ENCODE peak calls at places on chromosomes 16 and 17, in five cellular contexts. Y, G, L, I and Z are unnamed samples.

GRCh38 chr17:49201481-49201927 is 8.9 kb downstream of the GNGT2 start:
- DNase-seq in Y (no peak), G (no peak), I (no peak), L (no peak), Z (no peak)

GRCh38 chr17:41455236-41455635 is 11.9 kb downstream of the KRT32 start:
- DNase-seq in G (no peak), L (no peak), Y (no peak), I (no peak), Z (no peak)

GRCh38 chr17:1592751-1593629 is 30.4 kb upstream of the PITPNA start:
- DNase-seq in Y (peak), I (no peak), L (no peak), G (no peak), Z (no peak)

GRCh38 chr17:81998719-81999438 is 21.4 kb downstream of the ASPSCR1 start:
- DNase-seq in L (no peak), I (no peak), G (no peak), Y (no peak), Z (no peak)

GRCh38 chr16:12573730-12574383 is 229.8 kb downstream of the CPPED1 start:
- DNase-seq in G (peak), I (peak), L (peak), Y (no peak), Z (peak)

GRCh38 chr17:37713624-37714023 is 31.2 kb downstream of the HNF1B start:
- DNase-seq in G (no peak), I (no peak), L (no peak), Y (no peak), Z (no peak)

GRCh38 chr16:70730944-70731343 is 45.1 kb upstream of the MTSS2 start:
- DNase-seq in G (no peak), Y (no peak), I (no peak), L (no peak), Z (no peak)

GRCh38 chr17:1005361-1005946 is 8.5 kb downstream of the TIMM22 start:
- DNase-seq in I (peak), G (no peak), Y (no peak), L (no peak), Z (no peak)

GRCh38 chr17:48241131-48241591 is 133.6 kb downstream of the SNX11 start:
- DNase-seq in G (peak), I (no peak), L (no peak), Y (peak), Z (no peak)

GRCh38 chr17:15510361-15510760 is 42.9 kb upstream of the CDRT4 start:
- DNase-seq in Y (no peak), L (no peak), G (peak), I (no peak), Z (no peak)

GRCh38 chr16:85395207-85395912 is 217.8 kb upstream of the GSE1 start:
- DNase-seq in I (peak), Y (peak), G (peak), L (no peak), Z (peak)

GRCh38 chr16:84175351-84176081 is 11.3 kb downstream of the TAF1C start:
- DNase-seq in L (peak), I (peak), G (no peak), Y (peak), Z (peak)

GRCh38 chr16:9092963-9093477 is 1.6 kb downstream of the HAPSTR1 start:
- DNase-seq in Y (no peak), L (no peak), G (no peak), I (peak), Z (no peak)

GRCh38 chr17:53570731-53571130 is 252.0 kb upstream of the KIF2B start:
- DNase-seq in Y (no peak), G (no peak), L (no peak), I (no peak), Z (peak)

GRCh38 chr17:57257213-57257873 is 1.0 kb downstream of the MSI2 start:
- DNase-seq in L (no peak), I (peak), Y (no peak), G (no peak), Z (no peak)

GRCh38 chr17:13581925-13582324 is 19.8 kb downstream of the HS3ST3A1 start:
- DNase-seq in G (no peak), L (no peak), Y (no peak), I (no peak), Z (no peak)

GRCh38 chr17:34285304-34285792 is at the start of gene CCL11:
- DNase-seq in G (no peak), Y (no peak), L (no peak), I (no peak), Z (no peak)

GRCh38 chr16:10871157-10871991 is 5.6 kb upstream of the CIITA start:
- DNase-seq in G (peak), I (no peak), Y (peak), L (no peak), Z (peak)

GRCh38 chr16:31871510-31871909 is 2.1 kb upstream of the ZNF267 start:
- DNase-seq in L (no peak), I (no peak), G (no peak), Y (no peak), Z (no peak)

GRCh38 chr17:66989579-66989978 is 25.1 kb downstream of the CACNG4 start:
- DNase-seq in G (no peak), I (no peak), L (no peak), Y (no peak), Z (no peak)
- TF ChIP-seq JUND in G (no peak), I (no peak), L (no peak), Y (no peak), Z (no peak)

DNA sequence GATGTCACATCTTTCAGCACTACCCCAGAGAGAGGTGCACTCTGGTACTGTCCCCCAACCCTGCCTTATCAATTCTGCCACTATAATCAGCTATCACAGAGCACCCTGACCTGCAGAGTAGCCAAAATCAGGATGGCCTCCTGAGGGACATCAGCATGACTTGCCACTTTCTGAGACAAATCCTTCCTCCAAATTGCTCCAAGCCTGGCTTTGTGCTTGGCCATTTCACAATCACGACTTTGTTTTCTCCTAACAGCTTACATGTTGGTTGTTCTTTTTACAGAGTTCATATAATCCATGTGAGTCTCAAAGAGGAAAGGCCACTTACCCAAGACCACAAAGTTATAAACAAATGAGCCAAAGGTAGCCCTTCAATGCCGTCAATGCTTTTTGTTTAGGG is 449.0 kb upstream of the CDH5 start:
- DNase-seq in G (no peak), Y (no peak), I (no peak), L (no peak), Z (no peak)
- TF ChIP-seq JUND in G (no peak), Y (no peak), I (no peak), L (no peak), Z (no peak)

DNA sequence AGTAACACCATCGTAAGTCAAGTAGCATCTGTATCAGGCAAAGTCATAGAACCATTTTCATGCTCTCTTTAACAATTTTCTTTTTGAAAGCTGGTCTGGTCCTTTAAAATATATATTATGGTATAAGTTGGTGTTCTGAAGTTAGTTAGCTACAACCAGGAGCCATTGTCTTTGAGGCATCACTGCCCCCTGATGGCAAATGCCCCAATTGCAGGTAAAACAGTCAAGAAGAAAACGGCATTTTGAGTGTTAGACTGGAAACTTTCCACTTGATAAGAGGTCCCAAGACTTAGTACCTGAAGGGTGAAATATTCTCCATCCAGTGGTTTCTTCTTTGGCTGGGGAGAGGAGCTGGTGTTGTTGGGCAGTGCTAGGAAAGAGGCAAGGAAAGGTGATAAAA is 14.1 kb downstream of the TP53 start:
- DNase-seq in L (no peak), Y (peak), I (no peak), G (no peak), Z (no peak)
- TF ChIP-seq JUND in L (no peak), Y (no peak), I (no peak), G (no peak), Z (no peak)

GRCh38 chr17:79607941-79608728 is 2.7 kb downstream of the RBFOX3 start:
- DNase-seq in Y (no peak), G (peak), I (peak), L (peak), Z (peak)
- TF ChIP-seq JUND in Y (no peak), G (no peak), I (no peak), L (no peak), Z (no peak)

GRCh38 chr16:89319883-89320716 is 102.6 kb downstream of the ZNF778 start:
- DNase-seq in I (no peak), G (no peak), L (no peak), Y (peak), Z (peak)
- TF ChIP-seq JUND in I (peak), G (no peak), L (no peak), Y (no peak), Z (no peak)

DNA sequence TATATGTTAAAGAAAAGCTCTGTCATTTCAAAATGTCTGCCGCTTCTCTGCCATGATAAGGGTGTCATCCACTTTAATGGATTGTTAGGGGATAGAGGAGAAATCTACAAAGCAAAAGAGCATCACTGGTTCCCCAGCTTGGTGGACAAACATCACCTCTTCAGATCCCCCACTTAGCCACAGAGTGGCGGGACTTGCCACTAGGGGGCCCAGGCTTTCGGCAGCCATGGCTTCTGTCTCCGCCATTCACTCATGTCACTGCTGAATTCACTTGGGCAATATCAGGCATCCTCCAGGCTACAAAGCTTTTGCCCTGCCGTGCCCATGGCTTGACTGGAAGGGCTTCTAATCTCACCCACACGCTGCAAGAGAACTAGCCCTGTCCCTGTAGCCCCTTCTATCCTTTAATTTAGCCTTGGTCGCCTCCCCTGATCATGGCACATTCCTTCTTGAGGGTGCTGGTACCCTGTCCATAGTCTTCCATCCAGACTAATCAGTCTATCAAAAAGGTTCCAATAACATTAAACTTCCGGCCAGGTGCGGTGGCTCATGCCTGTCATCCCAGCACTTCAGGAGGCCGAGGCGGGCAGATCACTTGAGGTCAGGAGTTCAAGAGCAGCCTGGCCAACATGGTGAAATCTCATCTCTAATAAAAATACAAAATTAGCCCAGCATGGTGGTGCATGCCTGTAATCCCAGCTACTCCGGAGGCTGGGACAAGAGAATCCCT is 34.7 kb downstream of the SBK1 start:
- DNase-seq in I (peak), G (peak), L (no peak), Y (no peak), Z (peak)
- TF ChIP-seq JUND in I (no peak), G (no peak), L (no peak), Y (no peak), Z (no peak)

GRCh38 chr16:27703545-27703944 is 153.6 kb downstream of the KATNIP start:
- DNase-seq in G (no peak), L (no peak), Y (no peak), I (no peak), Z (no peak)
- TF ChIP-seq JUND in G (no peak), L (no peak), Y (no peak), I (no peak), Z (no peak)